ENCODE peak calls at places on chromosome 10, in ten cellular contexts. H, Z, B, C, I, X, D, E, F and S are unnamed samples.

GRCh38 chr10:29598861-29599311 is 35.9 kb downstream of the SVIL start:
- DNase-seq in Z (no peak), D (no peak), E (peak; percentile 64), F (peak; percentile 54), B (no peak), C (no peak), I (peak; percentile 16), X (no peak), H (no peak), S (no peak)

GRCh38 chr10:22648547-22648961 is 65.8 kb downstream of the PIP4K2A start:
- DNase-seq in F (no peak), X (no peak), Z (no peak), E (peak; percentile 93), D (peak; percentile 66), I (no peak), C (no peak), H (peak; percentile 24), B (no peak), S (no peak)

GRCh38 chr10:132232553-132232949 is 45.8 kb downstream of the DPYSL4 start:
- DNase-seq in Z (no peak), E (no peak), F (no peak), B (no peak), I (no peak), X (no peak), H (no peak), C (no peak), D (peak; percentile 36), S (no peak)

GRCh38 chr10:133070810-133071209 is 16.9 kb upstream of the ADGRA1 start:
- DNase-seq in C (no peak), I (no peak), X (no peak), F (no peak), D (no peak), B (no peak), H (no peak), Z (no peak), E (no peak), S (no peak)

GRCh38 chr10:74012480-74012879 is 14.6 kb downstream of the VCL start:
- DNase-seq in Z (no peak), C (no peak), H (no peak), B (no peak), I (no peak), D (peak; percentile 32), X (no peak), F (no peak), E (no peak), S (no peak)

GRCh38 chr10:76175533-76176165 is 744.2 kb downstream of the LRMDA start:
- DNase-seq in F (no peak), C (no peak), I (no peak), E (no peak), Z (no peak), D (no peak), X (no peak), H (no peak), B (no peak), S (no peak)

GRCh38 chr10:132638130-132638515 is 100.5 kb downstream of the INPP5A start:
- DNase-seq in B (no peak), F (no peak), C (no peak), I (no peak), E (no peak), H (no peak), Z (no peak), X (no peak), D (no peak), S (no peak)

GRCh38 chr10:29804025-29804852 is 169.5 kb upstream of the SVIL start:
- DNase-seq in X (peak; percentile 62), I (peak; percentile 89), E (peak; percentile 49), F (peak; percentile 77), Z (peak; percentile 45), D (no peak), B (no peak), H (peak; percentile 88), C (no peak), S (no peak)

GRCh38 chr10:85908462-85908861 is 458.1 kb downstream of the GRID1 start:
- DNase-seq in D (no peak), X (no peak), Z (no peak), I (no peak), E (no peak), F (no peak), C (no peak), B (no peak), H (no peak), S (no peak)

GRCh38 chr10:5952731-5953385 is 24.5 kb downstream of the IL15RA start:
- DNase-seq in B (no peak), X (no peak), I (no peak), H (no peak), F (no peak), C (no peak), E (no peak), Z (no peak), D (no peak), S (no peak)

GRCh38 chr10:73768881-73769280 is 13.0 kb upstream of the CHCHD1 start:
- DNase-seq in C (peak; percentile 54), H (no peak), E (no peak), I (no peak), B (peak; percentile 49), Z (no peak), X (no peak), D (no peak), F (no peak), S (no peak)

GRCh38 chr10:72250666-72251065 is 23.1 kb upstream of the DDIT4 start:
- DNase-seq in C (no peak), I (no peak), Z (peak; percentile 57), B (no peak), F (no peak), X (no peak), D (no peak), H (no peak), E (peak; percentile 73), S (no peak)

GRCh38 chr10:132866601-132867381 is 75.6 kb downstream of the CFAP46 start:
- DNase-seq in B (no peak), I (no peak), E (no peak), D (no peak), C (no peak), X (no peak), F (no peak), Z (no peak), H (no peak), S (no peak)

GRCh38 chr10:112227331-112227961 is 43.9 kb upstream of the GPAM start:
- DNase-seq in I (no peak), F (no peak), D (peak; percentile 29), E (peak; percentile 76), B (no peak), C (no peak), X (no peak), H (no peak), Z (peak; percentile 29), S (no peak)

GRCh38 chr10:28291881-28292297 is 11.0 kb downstream of the MPP7 start:
- DNase-seq in Z (peak; percentile 39), X (peak; percentile 41), F (peak; percentile 32), E (peak; percentile 29), D (no peak), H (peak; percentile 9), I (peak; percentile 46), B (no peak), C (no peak), S (no peak)